ENCODE peak calls at places on chromosomes 13 and 19, in ten cellular contexts. V, R, G, X, M, N, A, J, D and W are unnamed samples.

GRCh38 chr19:4172861-4173473 is 9.4 kb downstream of the SIRT6 start:
- DNase-seq in N (peak; percentile 68), M (peak; percentile 34), D (peak; percentile 44), A (peak; percentile 52), V (no peak), X (peak; percentile 47), G (peak; percentile 54), R (peak; percentile 30), J (peak; percentile 67), W (peak; percentile 58)

GRCh38 chr13:97492257-97492656 is 58.3 kb downstream of the RAP2A start:
- DNase-seq in A (no peak), V (no peak), X (no peak), R (no peak), J (no peak), G (no peak), D (no peak), N (no peak), M (no peak), W (no peak)

GRCh38 chr19:40719414-40719894 is 2.5 kb downstream of the ITPKC start:
- DNase-seq in V (no peak), X (no peak), N (no peak), D (no peak), G (no peak), J (peak; percentile 27), R (no peak), M (no peak), A (no peak), W (no peak)

GRCh38 chr13:29362849-29363604 is 232.5 kb downstream of the SLC7A1 start:
- DNase-seq in A (peak; percentile 66), V (no peak), J (no peak), N (no peak), R (peak; percentile 30), X (no peak), D (no peak), G (peak; percentile 22), M (peak; percentile 14), W (peak; percentile 18)

GRCh38 chr19:5674734-5675133 is 5.6 kb downstream of the MICOS13 start:
- DNase-seq in V (no peak), A (no peak), M (no peak), J (no peak), D (no peak), X (no peak), N (no peak), G (no peak), R (no peak), W (no peak)

GRCh38 chr19:13882841-13883240 is 5.9 kb downstream of the NANOS3 start:
- DNase-seq in X (no peak), A (no peak), M (no peak), N (no peak), V (no peak), D (no peak), R (no peak), J (no peak), G (no peak), W (no peak)

GRCh38 chr13:34462843-34463242 is 479.2 kb upstream of the NBEA start:
- DNase-seq in R (peak; percentile 87), D (no peak), V (no peak), X (peak; percentile 17), J (no peak), G (no peak), M (no peak), A (peak; percentile 67), N (no peak), W (no peak)

GRCh38 chr13:38577048-38577447 is 109.8 kb upstream of the FREM2 start:
- DNase-seq in J (no peak), G (no peak), D (no peak), V (no peak), R (peak; percentile 3), N (no peak), X (no peak), M (no peak), A (peak; percentile 1), W (no peak)

GRCh38 chr13:35917942-35918645 is 213.1 kb downstream of the DCLK1 start:
- DNase-seq in J (no peak), D (no peak), G (no peak), M (no peak), V (no peak), A (no peak), R (peak; percentile 37), N (no peak), X (no peak), W (no peak)

GRCh38 chr13:109393045-109393444 is 393.3 kb downstream of the IRS2 start:
- DNase-seq in J (no peak), R (no peak), M (no peak), X (no peak), V (no peak), G (no peak), A (no peak), D (no peak), N (no peak), W (no peak)

GRCh38 chr13:102556806-102557205 is 40.0 kb upstream of the TPP2 start:
- DNase-seq in J (no peak), V (no peak), X (no peak), R (no peak), M (no peak), N (no peak), G (no peak), D (no peak), A (no peak), W (no peak)

GRCh38 chr13:84500016-84500415 is 617.7 kb upstream of the SLITRK1 start:
- DNase-seq in A (no peak), D (no peak), M (no peak), R (peak; percentile 29), V (no peak), N (no peak), G (no peak), J (no peak), X (no peak), W (no peak)

GRCh38 chr19:17337675-17338439 is 504 bp downstream of the GTPBP3 start:
- DNase-seq in G (no peak), R (no peak), X (no peak), J (no peak), V (no peak), M (no peak), D (no peak), N (no peak), A (peak; percentile 61), W (peak; percentile 16)

GRCh38 chr19:40053491-40053890 is 2.5 kb downstream of the ZNF780B start:
- DNase-seq in D (no peak), M (no peak), V (no peak), R (no peak), G (no peak), J (no peak), N (no peak), A (no peak), X (no peak), W (no peak)

GRCh38 chr19:47506459-47506858 is 8.4 kb downstream of the NAPA start:
- DNase-seq in X (no peak), R (no peak), A (no peak), G (no peak), V (no peak), N (no peak), M (no peak), J (no peak), D (no peak), W (no peak)

GRCh38 chr19:36030264-36031148 is 2.2 kb downstream of the CLIP3 start:
- DNase-seq in A (peak; percentile 30), D (no peak), G (no peak), X (no peak), R (peak; percentile 11), N (no peak), J (no peak), V (no peak), M (no peak), W (no peak)

GRCh38 chr19:51607077-51607476 is 23.1 kb downstream of the SIGLEC5 start:
- DNase-seq in M (peak; percentile 25), R (no peak), G (no peak), A (no peak), J (no peak), D (no peak), N (no peak), V (no peak), X (no peak), W (no peak)

GRCh38 chr13:59356607-59357006 is 807.1 kb downstream of the DIAPH3 start:
- DNase-seq in J (peak; percentile 64), A (no peak), G (peak; percentile 31), D (no peak), R (peak; percentile 55), V (no peak), M (no peak), X (peak; percentile 89), N (no peak), W (no peak)

GRCh38 chr13:47628666-47629065 is 372.4 kb downstream of the SUCLA2 start:
- DNase-seq in D (no peak), J (no peak), R (peak; percentile 85), G (no peak), A (peak; percentile 56), V (no peak), X (no peak), N (no peak), M (no peak), W (no peak)

GRCh38 chr19:44061038-44061437 is 9.2 kb downstream of the ZNF223 start:
- DNase-seq in M (no peak), X (no peak), D (no peak), V (no peak), R (no peak), N (no peak), G (no peak), A (no peak), J (no peak), W (no peak)

GRCh38 chr13:51814825-51815650 is 11.1 kb upstream of the DHRS12 start:
- DNase-seq in M (no peak), J (peak; percentile 29), R (peak; percentile 28), A (peak; percentile 71), G (peak; percentile 65), V (no peak), N (no peak), X (peak; percentile 52), D (peak; percentile 51), W (peak; percentile 44)

GRCh38 chr13:96460571-96460970 is 370.7 kb downstream of the HS6ST3 start:
- DNase-seq in J (no peak), R (no peak), D (no peak), A (no peak), G (no peak), N (no peak), M (no peak), V (no peak), X (no peak), W (no peak)

GRCh38 chr13:47945738-47946137 is 55.3 kb downstream of the SUCLA2 start:
- DNase-seq in G (no peak), N (no peak), D (no peak), R (peak; percentile 71), X (no peak), J (no peak), M (no peak), V (peak; percentile 38), A (peak; percentile 52), W (no peak)